ENCODE peak calls at places on chromosome 17, in four cellular contexts. H, F, K and S are unnamed samples.
A peak's percentile ranks its signal among the peaks of the same experiment; 100 is the strongest.

GRCh38 chr17:72996791-72997190 is 95.7 kb downstream of the SLC39A11 start:
- DNase-seq in F (no peak), K (no peak), H (no peak), S (no peak)

GRCh38 chr17:18226284-18226945 is 980 bp downstream of the LLGL1 start:
- DNase-seq in F (no peak), K (no peak), H (no peak), S (no peak)

GRCh38 chr17:33121756-33122155 is 130.1 kb downstream of the SPACA3 start:
- DNase-seq in F (no peak), H (no peak), K (no peak), S (no peak)

GRCh38 chr17:74270333-74270732 is 3.7 kb upstream of the DNAI2 start:
- DNase-seq in F (no peak), H (no peak), K (no peak), S (no peak)

GRCh38 chr17:4759776-4760236 is 11.9 kb upstream of the TM4SF5 start:
- DNase-seq in H (peak; percentile 24), F (no peak), K (no peak), S (no peak)

GRCh38 chr17:29563816-29564215 is 3.0 kb downstream of the ABHD15 start:
- DNase-seq in K (no peak), H (no peak), F (no peak), S (no peak)

GRCh38 chr17:17935321-17936271 is 36.6 kb downstream of the TOM1L2 start:
- DNase-seq in K (peak; percentile 37), F (no peak), H (no peak), S (no peak)

GRCh38 chr17:17216776-17217175 is 10.6 kb upstream of the PLD6 start:
- DNase-seq in H (no peak), F (no peak), K (no peak), S (no peak)

GRCh38 chr17:47225436-47225858 is 16.3 kb downstream of the MYL4 start:
- DNase-seq in F (no peak), H (peak; percentile 68), K (no peak), S (no peak)

GRCh38 chr17:3916013-3916696 is at the start of gene P2RX1:
- DNase-seq in K (peak; percentile 74), H (peak; percentile 81), F (no peak), S (no peak)

GRCh38 chr17:10197721-10198508 is 491 bp downstream of the GAS7 start:
- DNase-seq in F (no peak), K (no peak), H (no peak), S (peak; percentile 28)

GRCh38 chr17:35345926-35346771 is 27.3 kb downstream of the SLFN11 start:
- DNase-seq in K (peak; percentile 94), H (peak; percentile 11), F (no peak), S (no peak)

GRCh38 chr17:1830288-1830687 is 483 bp downstream of the RPA1 start:
- DNase-seq in K (no peak), F (no peak), H (peak; percentile 31), S (no peak)

GRCh38 chr17:50257574-50258224 is 16.6 kb upstream of the TMEM92 start:
- DNase-seq in F (no peak), K (no peak), H (no peak), S (no peak)

GRCh38 chr17:28216032-28216431 is 103.0 kb upstream of the TMEM97 start:
- DNase-seq in K (no peak), H (no peak), F (no peak), S (no peak)
- TF ChIP-seq SPI1 in K (no peak), H (no peak), F (no peak), S (no peak)

DNA sequence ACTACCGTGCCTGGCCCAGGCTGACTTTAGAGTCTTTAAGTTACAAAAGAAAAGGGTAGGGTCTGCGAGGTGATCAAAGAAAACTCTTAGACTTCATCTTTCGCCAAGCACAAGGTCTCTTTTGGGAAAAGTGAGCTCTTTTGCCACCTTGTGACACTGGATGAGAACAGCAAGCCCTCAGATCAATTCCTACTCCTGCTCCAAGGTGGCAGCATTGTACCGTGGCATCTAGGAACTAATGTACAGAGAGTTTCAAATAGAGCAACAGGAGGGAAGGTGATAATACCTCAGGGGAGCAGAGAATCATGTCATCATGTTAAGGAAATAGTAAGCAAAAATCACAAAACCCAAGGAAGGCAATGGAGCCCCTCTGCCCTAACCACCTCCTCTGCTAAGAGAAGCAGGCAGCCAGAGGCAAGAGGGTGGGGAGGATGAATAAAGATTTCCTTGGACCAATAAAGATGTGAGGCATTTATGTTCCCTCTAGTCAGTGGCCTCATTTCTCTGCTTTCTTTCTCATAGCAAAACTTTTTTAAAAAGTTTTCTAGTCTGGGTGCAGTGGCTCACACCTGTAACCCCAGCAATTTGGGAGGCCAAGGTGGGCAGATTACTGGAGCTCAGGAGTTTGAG is 2.1 kb upstream of the C17orf78 start:
- DNase-seq in H (peak; percentile 90), K (peak; percentile 64), F (no peak), S (no peak)
- TF ChIP-seq SPI1 in H (no peak), K (no peak), F (no peak), S (no peak)

GRCh38 chr17:62017496-62017895 is 47.6 kb downstream of the MED13 start:
- DNase-seq in H (no peak), K (no peak), F (no peak), S (no peak)

GRCh38 chr17:62017912-62018311 is 47.2 kb downstream of the MED13 start:
- DNase-seq in K (no peak), H (no peak), F (no peak), S (no peak)

GRCh38 chr17:62009220-62009619 is 55.9 kb downstream of the MED13 start:
- DNase-seq in K (no peak), H (no peak), F (no peak), S (no peak)

GRCh38 chr17:62014526-62014925 is 50.6 kb downstream of the MED13 start:
- DNase-seq in K (no peak), F (no peak), H (no peak), S (no peak)
- TF ChIP-seq SPI1 in K (no peak), F (no peak), H (no peak), S (no peak)

GRCh38 chr17:77107506-77108433 is 33.0 kb upstream of the SEC14L1 start:
- DNase-seq in K (no peak), F (peak; percentile 94), H (peak; percentile 62), S (no peak)
- TF ChIP-seq SPI1 in K (no peak), F (no peak), H (no peak), S (no peak)

DNA sequence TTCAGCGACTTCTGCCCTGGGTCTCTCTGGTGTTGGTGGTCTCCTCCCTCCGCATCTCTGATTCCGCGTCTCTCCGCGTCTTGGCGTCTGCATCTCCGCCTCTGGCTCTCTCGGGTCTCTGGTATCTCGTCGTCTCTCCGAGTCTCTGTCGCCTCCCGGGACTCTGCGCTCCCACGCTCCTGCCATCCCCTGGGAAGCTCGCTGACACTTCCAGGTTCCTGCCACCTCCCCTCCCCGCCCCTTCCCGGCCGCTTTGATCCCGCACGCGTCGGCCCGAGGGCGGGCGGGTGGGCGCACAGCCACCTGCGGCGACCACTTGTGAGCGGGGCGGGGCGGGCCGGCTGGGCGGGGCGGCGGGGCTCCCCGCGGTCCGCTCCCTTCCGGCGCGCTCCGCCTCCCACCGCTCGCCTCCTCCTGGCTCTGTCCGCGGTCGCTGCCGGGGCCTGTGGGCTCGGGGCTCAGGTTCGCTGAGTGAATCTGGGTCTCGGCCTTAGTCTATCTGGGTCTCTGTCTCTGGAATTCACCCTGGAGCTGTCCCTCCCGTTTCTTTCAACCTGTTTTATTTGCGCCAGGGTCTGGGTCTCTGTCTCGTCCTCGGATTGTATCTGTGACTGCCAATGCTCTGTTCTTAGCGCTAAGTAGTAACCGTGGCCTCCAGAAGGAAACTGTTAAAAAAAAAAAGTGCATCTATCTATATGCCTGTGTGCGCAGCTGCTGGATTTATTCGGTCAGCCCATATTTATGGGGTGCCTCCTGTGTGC is 2.6 kb upstream of the HES7 start:
- DNase-seq in K (no peak), H (peak; percentile 68), F (no peak), S (no peak)
- TF ChIP-seq SPI1 in K (no peak), H (no peak), F (no peak), S (no peak)

GRCh38 chr17:48626470-48627241 is 498 bp upstream of the HOXB9 start:
- DNase-seq in F (no peak), K (no peak), H (peak; percentile 99), S (no peak)
- TF ChIP-seq SPI1 in F (no peak), K (no peak), H (no peak), S (no peak)

DNA sequence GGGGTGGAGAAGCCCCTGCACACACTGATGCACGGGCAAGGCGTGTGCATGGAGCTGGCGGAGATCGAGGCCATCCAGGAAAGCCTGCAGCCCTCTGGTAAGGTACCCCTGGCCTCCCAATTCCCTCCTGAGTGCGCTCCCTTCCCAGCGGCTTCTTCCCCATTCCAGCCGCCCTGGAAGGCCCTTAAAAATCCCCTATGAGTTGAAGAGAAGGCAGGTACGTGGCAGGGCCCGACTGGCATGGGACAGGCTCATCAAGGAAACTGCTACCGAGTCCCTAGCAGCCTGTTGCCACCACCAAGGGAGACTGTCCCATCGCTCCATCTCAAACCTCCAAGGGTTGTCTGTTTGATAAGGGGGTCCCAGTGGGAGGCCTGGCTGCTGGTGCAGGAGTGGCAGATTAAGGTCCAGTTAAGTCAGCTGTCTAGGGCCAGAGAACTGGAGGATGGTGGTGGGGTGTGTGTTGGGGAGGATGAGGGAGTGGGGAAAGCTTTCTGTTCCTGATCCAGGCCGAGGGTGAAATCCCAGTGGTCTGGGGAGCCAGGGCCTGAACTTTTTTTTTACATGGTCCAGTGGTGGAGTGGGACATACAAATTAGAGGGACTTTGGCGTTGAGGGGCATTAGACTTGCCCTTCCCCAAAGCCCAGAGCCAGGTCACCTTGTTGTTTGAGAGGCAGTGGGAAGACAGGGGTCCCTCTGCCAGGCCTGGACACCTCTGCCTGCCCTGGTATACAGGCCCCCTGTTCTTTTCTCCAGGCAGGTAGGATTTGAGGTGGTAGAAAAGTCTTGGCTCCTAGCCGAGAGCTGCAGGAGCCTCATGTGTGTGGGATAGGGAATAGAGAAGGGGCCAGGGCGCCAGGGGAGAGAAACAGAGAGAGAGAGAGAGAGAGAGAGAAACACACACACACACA is 994 bp downstream of the IGFBP4 start:
- DNase-seq in K (no peak), H (peak; percentile 37), F (no peak), S (no peak)
- TF ChIP-seq SPI1 in K (no peak), H (no peak), F (no peak), S (no peak)